ENCODE peak calls at places on chromosomes 13 and 19, in four cellular contexts. H is choroid plexus epithelial cell, I is endodermal cell, N is tibial nerve. C is an unnamed sample.
A peak's percentile ranks its signal among the peaks of the same experiment; 100 is the strongest.

GRCh38 chr13:75250526-75251183 is 231.3 kb downstream of the TBC1D4 start:
- DNase-seq in H (peak; percentile 86), I (no peak), N (no peak), C (peak; percentile 84)

GRCh38 chr13:75271851-75272250 is 210.1 kb downstream of the TBC1D4 start:
- DNase-seq in H (peak; percentile 45), I (no peak), N (no peak), C (peak; percentile 23)

GRCh38 chr13:30791354-30791921 is 56.1 kb downstream of the ALOX5AP start:
- DNase-seq in H (peak; percentile 68), I (no peak), N (peak; percentile 30), C (peak; percentile 87)

GRCh38 chr19:46221152-46221551 is 8.4 kb upstream of the IGFL1 start:
- DNase-seq in H (no peak), I (no peak), N (no peak), C (no peak)

GRCh38 chr19:38417544-38418506 is 8.2 kb downstream of the RASGRP4 start:
- DNase-seq in H (no peak), I (peak; percentile 93), N (peak; percentile 11), C (no peak)

GRCh38 chr13:114034481-114034891 is 60.6 kb upstream of the C13orf46 start:
- DNase-seq in H (peak; percentile 47), I (no peak), N (no peak), C (peak; percentile 81)

GRCh38 chr13:76672422-76672821 is 213.8 kb downstream of the KCTD12 start:
- DNase-seq in H (peak; percentile 79), I (no peak), N (no peak), C (peak; percentile 65)

GRCh38 chr19:58325623-58326022 is 1.2 kb upstream of the ZSCAN22 start:
- DNase-seq in H (peak; percentile 25), I (no peak), N (no peak), C (peak; percentile 52)

GRCh38 chr13:80084086-80084676 is 256.7 kb downstream of the SPRY2 start:
- DNase-seq in H (peak; percentile 95), I (no peak), N (no peak), C (peak; percentile 98)

GRCh38 chr13:32976046-32976781 is 40.0 kb upstream of the KL start:
- DNase-seq in H (no peak), I (no peak), N (no peak), C (no peak)

GRCh38 chr19:33704271-33704670 is 82.5 kb downstream of the CHST8 start:
- DNase-seq in H (no peak), I (no peak), N (no peak), C (no peak)

GRCh38 chr19:2320939-2321338 is 7.4 kb downstream of the LSM7 start:
- DNase-seq in H (no peak), I (no peak), N (no peak), C (no peak)

GRCh38 chr19:34667349-34668076 is 9.4 kb downstream of the SCGB2B2 start:
- DNase-seq in H (peak; percentile 47), I (no peak), N (no peak), C (peak; percentile 15)

GRCh38 chr19:33301011-33301899 is 1.1 kb downstream of the CEBPA start:
- DNase-seq in H (no peak), I (peak; percentile 73), N (no peak), C (no peak)

GRCh38 chr19:46861691-46862503 is 1.1 kb downstream of the ARHGAP35 start:
- DNase-seq in H (no peak), I (peak; percentile 65), N (no peak), C (peak; percentile 24)

GRCh38 chr19:40229484-40229883 is 3.0 kb upstream of the CCNP start:
- DNase-seq in H (no peak), I (no peak), N (no peak), C (peak; percentile 68)

GRCh38 chr13:112651306-112651705 is 38.5 kb upstream of the ATP11A start:
- DNase-seq in H (no peak), I (no peak), N (no peak), C (no peak)

GRCh38 chr13:113122571-113123225 is at the start of gene F10:
- DNase-seq in H (peak; percentile 85), I (peak; percentile 93), N (peak; percentile 61), C (peak; percentile 63)

GRCh38 chr19:19588546-19588945 is 29.9 kb downstream of the PBX4 start:
- DNase-seq in H (no peak), I (no peak), N (no peak), C (peak; percentile 62)

GRCh38 chr19:7326105-7326877 is 22.4 kb upstream of the ARHGEF18 start:
- DNase-seq in H (peak; percentile 51), I (peak; percentile 93), N (peak; percentile 16), C (peak; percentile 36)

GRCh38 chr19:12187625-12188024 is 24.7 kb downstream of the ZNF136 start:
- DNase-seq in H (no peak), I (no peak), N (no peak), C (no peak)

GRCh38 chr13:44425815-44426078 is 52.1 kb downstream of the SERP2 start:
- DNase-seq in H (no peak), I (no peak), N (no peak), C (no peak)

GRCh38 chr19:18833849-18834643 is 2.3 kb downstream of the UPF1 start:
- DNase-seq in H (no peak), I (no peak), N (no peak), C (peak; percentile 10)

GRCh38 chr19:43765109-43765876 is 10.5 kb upstream of the SMG9 start:
- DNase-seq in H (peak; percentile 92), I (peak; percentile 67), N (peak; percentile 21), C (peak; percentile 97)

GRCh38 chr19:53432088-53432661 is 391 bp downstream of the ZNF761 start:
- DNase-seq in H (peak; percentile 13), I (peak; percentile 75), N (no peak), C (peak; percentile 25)

DNA sequence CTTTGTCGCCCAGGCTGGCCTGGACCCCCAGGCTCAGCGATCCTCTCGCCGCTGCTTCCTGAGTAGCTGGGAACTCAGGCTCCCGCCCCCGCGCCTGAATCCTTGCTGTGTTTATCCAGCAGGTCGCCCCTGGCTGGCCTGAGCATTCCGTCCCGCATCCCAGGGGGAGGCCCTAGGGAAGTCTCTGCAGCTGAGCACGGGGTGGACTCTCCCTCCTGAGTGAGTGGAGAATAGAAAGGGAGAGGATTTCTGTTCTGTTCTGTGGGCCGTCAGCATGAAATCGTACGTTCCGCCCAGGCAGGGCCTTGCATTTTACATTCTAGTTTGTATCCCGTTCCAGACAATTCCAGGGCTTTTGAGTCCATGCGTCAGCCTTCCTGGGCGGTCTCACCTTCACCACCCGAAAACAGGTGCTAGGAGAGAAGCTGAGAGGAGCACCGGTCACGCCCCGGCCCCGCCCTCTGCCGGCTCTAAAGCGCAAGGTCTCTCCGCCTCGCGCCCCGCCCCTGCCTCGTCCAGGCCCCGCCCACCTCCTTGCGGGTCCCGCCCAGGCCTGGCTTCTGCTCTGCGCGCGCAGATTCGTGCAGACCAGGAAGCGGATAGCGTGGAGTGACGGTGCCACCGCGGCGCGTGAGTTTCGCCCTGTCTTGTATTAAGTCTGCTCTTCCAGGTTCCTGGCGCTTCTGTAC is at the start of gene ZNF761:
- DNase-seq in H (peak; percentile 92), I (peak; percentile 99), N (peak; percentile 94), C (peak; percentile 84)
- TF ChIP-seq CTCF in H (peak; percentile 54), I (peak; percentile 60), N (peak; percentile 70), C (no peak)

DNA sequence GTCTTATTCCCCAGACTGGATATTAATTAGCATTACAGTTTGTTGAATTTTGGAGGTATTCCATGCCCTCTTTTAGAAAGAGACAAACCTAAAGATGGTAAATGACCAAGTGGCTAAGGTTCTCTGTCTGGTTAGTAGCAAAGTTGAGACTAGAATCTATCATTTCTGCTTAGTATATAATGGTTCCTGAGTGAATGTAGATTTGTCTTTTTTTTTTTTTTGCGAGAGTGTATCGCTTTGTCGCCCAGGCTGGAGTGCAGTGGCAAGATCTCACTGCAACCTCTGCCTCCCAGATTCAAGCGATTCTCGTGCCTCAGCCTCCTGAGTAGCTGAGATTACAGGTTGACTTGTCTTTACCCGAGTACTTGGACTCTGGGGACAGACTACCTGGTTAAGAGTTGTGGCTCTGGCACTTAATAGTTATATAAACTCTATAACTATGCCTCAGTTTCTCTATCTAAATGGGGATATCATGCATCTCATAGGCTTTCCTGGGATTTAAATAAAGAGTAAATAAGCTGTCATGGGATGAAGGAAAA is 2.7 kb downstream of the NAA16 start:
- DNase-seq in H (no peak), I (no peak), N (no peak), C (no peak)
- H3K4me3 ChIP-seq in H (no peak overlapping the region), I (peak overlapping the region; percentile 99), N (no peak overlapping the region), C (no peak overlapping the region)

DNA sequence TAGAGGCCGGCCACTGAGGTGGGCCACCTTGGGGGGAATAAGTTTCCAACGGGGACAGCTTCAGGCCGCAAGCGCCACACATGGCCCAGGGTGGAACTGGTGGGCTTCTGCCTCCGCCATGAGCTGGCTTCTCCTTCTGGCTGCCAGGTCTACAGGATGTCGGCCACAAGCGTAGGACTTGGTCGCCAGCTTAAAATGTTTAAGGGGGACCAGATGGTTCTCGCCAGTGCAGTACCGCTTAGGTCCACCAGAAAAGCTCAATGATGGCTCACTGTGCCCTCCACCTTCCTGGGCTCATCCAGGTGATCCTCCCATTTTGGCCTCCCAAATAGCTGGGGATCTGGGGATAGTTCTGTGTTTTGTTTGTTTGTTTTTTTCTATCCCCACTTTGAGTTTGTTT is 38.7 kb upstream of the ZNF254 start:
- DNase-seq in H (no peak), I (peak; percentile 51), N (no peak), C (no peak)
- TF ChIP-seq CTCF in H (peak; percentile 10), I (peak; percentile 53), N (no peak), C (no peak)

GRCh38 chr19:1277061-1277460 is 1.7 kb downstream of the FAM174C start:
- DNase-seq in H (no peak), I (no peak), N (no peak), C (no peak)

GRCh38 chr19:1275976-1276619 is 768 bp downstream of the FAM174C start:
- DNase-seq in H (no peak), I (no peak), N (no peak), C (no peak)

GRCh38 chr19:1278074-1278473 is 2.7 kb downstream of the FAM174C start:
- DNase-seq in H (no peak), I (no peak), N (no peak), C (no peak)

GRCh38 chr19:1275260-1275975 is at the start of gene FAM174C:
- DNase-seq in H (peak; percentile 98), I (peak; percentile 99), N (peak; percentile 90), C (peak; percentile 97)

GRCh38 chr19:1276620-1277007 is 1.3 kb downstream of the FAM174C start:
- DNase-seq in H (no peak), I (no peak), N (no peak), C (no peak)
- H3K4me3 ChIP-seq in H (peak overlapping the region; percentile 21), I (peak overlapping the region; percentile 87), N (peak overlapping the region; percentile 71), C (peak overlapping the region; percentile 60)

GRCh38 chr19:16328824-16329482 is 4.3 kb downstream of the KLF2 start:
- DNase-seq in H (peak; percentile 29), I (no peak), N (no peak), C (no peak)
- TF ChIP-seq CTCF in H (peak; percentile 26), I (no peak), N (no peak), C (no peak)